ENCODE peak calls at places on chromosomes 7 and 10, in nine cellular contexts. L is fibroblast of lung; E is anterior cingulate cortex; H is BJ; I is CD8-positive, alpha-beta T cell; O is NCI-H2171 treated with DMSO at 0.1 percent for 48 hours; Z is hepatocyte; D is stromal cell of bone marrow; N is Caki2. K is an unnamed sample.

GRCh38 chr7:100829150-100829716 is 1.9 kb upstream of the EPHB4 start:
- DNase-seq in L (no peak), E (no peak), H (no peak), I (no peak), O (no peak), Z (no peak), D (no peak), N (no peak), K (no peak)

GRCh38 chr10:124001391-124002260 is 91.8 kb downstream of the CHST15 start:
- DNase-seq in L (no peak), E (no peak), H (no peak), I (no peak), O (no peak), Z (no peak), D (no peak), N (no peak), K (no peak)

GRCh38 chr10:3946234-3947229 is 161.5 kb upstream of the KLF6 start:
- DNase-seq in L (no peak), E (no peak), H (no peak), I (no peak), O (no peak), Z (no peak), D (no peak), N (no peak), K (no peak)

GRCh38 chr10:106515206-106515790 is 649.2 kb downstream of the SORCS1 start:
- DNase-seq in L (peak), E (no peak), H (no peak), I (no peak), O (no peak), Z (no peak), D (no peak), N (peak), K (no peak)

GRCh38 chr7:17623546-17624185 is 316.6 kb downstream of the SNX13 start:
- DNase-seq in L (peak), E (no peak), H (no peak), I (no peak), O (no peak), Z (no peak), D (no peak), N (no peak), K (no peak)

GRCh38 chr7:156074982-156075615 is 262.8 kb upstream of the SHH start:
- DNase-seq in L (no peak), E (no peak), H (no peak), I (no peak), O (no peak), Z (no peak), D (no peak), N (no peak), K (no peak)

GRCh38 chr10:7593068-7593467 is 73.7 kb downstream of the ITIH5 start:
- DNase-seq in L (no peak), E (no peak), H (no peak), I (no peak), O (no peak), Z (no peak), D (no peak), N (no peak), K (no peak)

GRCh38 chr7:106165328-106165727 is 53.2 kb upstream of the SYPL1 start:
- DNase-seq in L (peak), E (no peak), H (no peak), I (no peak), O (peak), Z (no peak), D (peak), N (no peak), K (no peak)

GRCh38 chr7:24700446-24701044 is 56.7 kb downstream of the GSDME start:
- DNase-seq in L (peak), E (no peak), H (no peak), I (no peak), O (no peak), Z (no peak), D (no peak), N (no peak), K (no peak)

GRCh38 chr10:8156918-8157317 is 102.4 kb downstream of the GATA3 start:
- DNase-seq in L (no peak), E (no peak), H (no peak), I (no peak), O (no peak), Z (no peak), D (no peak), N (no peak), K (no peak)

GRCh38 chr7:2554654-2555053 is 670 bp downstream of the BRAT1 start:
- DNase-seq in L (no peak), E (no peak), H (no peak), I (no peak), O (no peak), Z (no peak), D (no peak), N (no peak), K (no peak)

GRCh38 chr10:114749545-114749944 is 72.0 kb upstream of the FHIP2A start:
- DNase-seq in L (no peak), E (no peak), H (no peak), I (no peak), O (no peak), Z (peak), D (no peak), N (no peak), K (no peak)

GRCh38 chr10:132881186-132881920 is 61.0 kb downstream of the CFAP46 start:
- DNase-seq in L (no peak), E (no peak), H (no peak), I (no peak), O (no peak), Z (no peak), D (no peak), N (no peak), K (no peak)

GRCh38 chr10:128046156-128046933 is 79.9 kb downstream of the MKI67 start:
- DNase-seq in L (no peak), E (no peak), H (no peak), I (no peak), O (no peak), Z (no peak), D (no peak), N (no peak), K (no peak)

GRCh38 chr10:87734987-87735827 is 75.5 kb downstream of the PAPSS2 start:
- DNase-seq in L (peak), E (no peak), H (peak), I (no peak), O (peak), Z (peak), D (no peak), N (peak), K (no peak)

GRCh38 chr10:1529806-1530413 is 207.4 kb downstream of the ADARB2 start:
- DNase-seq in L (no peak), E (no peak), H (no peak), I (no peak), O (no peak), Z (no peak), D (no peak), N (no peak), K (no peak)

GRCh38 chr10:108388716-108389115 is 1224.2 kb upstream of the SORCS1 start:
- DNase-seq in L (peak), E (no peak), H (no peak), I (no peak), O (no peak), Z (no peak), D (no peak), N (no peak), K (no peak)

GRCh38 chr10:65571011-65571570 is 1354.7 kb upstream of the LRRTM3 start:
- DNase-seq in L (peak), E (no peak), H (no peak), I (no peak), O (peak), Z (peak), D (no peak), N (peak), K (no peak)

GRCh38 chr10:84302223-84302622 is 26.2 kb upstream of the CCSER2 start:
- DNase-seq in L (no peak), E (no peak), H (no peak), I (no peak), O (no peak), Z (no peak), D (no peak), N (no peak), K (no peak)

GRCh38 chr7:143405158-143405557 is 3.5 kb downstream of the EPHA1 start:
- DNase-seq in L (no peak), E (no peak), H (no peak), I (no peak), O (peak), Z (no peak), D (no peak), N (no peak), K (no peak)

GRCh38 chr7:53101026-53101425 is 65.6 kb downstream of the POM121L12 start:
- DNase-seq in L (no peak), E (no peak), H (no peak), I (no peak), O (no peak), Z (no peak), D (no peak), N (no peak), K (no peak)

GRCh38 chr7:31788445-31788844 is 101.4 kb downstream of the PPP1R17 start:
- DNase-seq in L (peak), E (no peak), H (no peak), I (no peak), O (no peak), Z (no peak), D (peak), N (no peak), K (no peak)

GRCh38 chr10:69797959-69798358 is 3.7 kb upstream of the COL13A1 start:
- DNase-seq in L (no peak), E (no peak), H (no peak), I (no peak), O (no peak), Z (no peak), D (no peak), N (no peak), K (no peak)

GRCh38 chr10:62081322-62081945 is 179.9 kb downstream of the ARID5B start:
- DNase-seq in L (peak), E (no peak), H (no peak), I (no peak), O (peak), Z (no peak), D (no peak), N (no peak), K (no peak)

GRCh38 chr10:97178074-97178473 is 7.7 kb downstream of the SLIT1 start:
- DNase-seq in L (no peak), E (no peak), H (no peak), I (no peak), O (no peak), Z (no peak), D (no peak), N (no peak), K (no peak)

GRCh38 chr7:88243345-88243909 is 23.6 kb upstream of the SRI start:
- DNase-seq in L (peak), E (no peak), H (no peak), I (no peak), O (peak), Z (peak), D (peak), N (peak), K (no peak)

GRCh38 chr10:35379226-35380137 is 43.2 kb downstream of the CCNY start:
- DNase-seq in L (peak), E (no peak), H (no peak), I (no peak), O (no peak), Z (peak), D (peak), N (no peak), K (peak)

GRCh38 chr10:103192451-103193106 is 493 bp downstream of the NT5C2 start:
- DNase-seq in L (peak), E (peak), H (no peak), I (peak), O (peak), Z (peak), D (peak), N (peak), K (peak)

GRCh38 chr10:118566911-118567310 is 28.5 kb downstream of the PRLHR start:
- DNase-seq in L (no peak), E (no peak), H (no peak), I (no peak), O (no peak), Z (no peak), D (no peak), N (no peak), K (no peak)

GRCh38 chr7:96823274-96823673 is 113.6 kb upstream of the SEM1 start:
- DNase-seq in L (peak), E (no peak), H (no peak), I (no peak), O (no peak), Z (no peak), D (peak), N (peak), K (no peak)

GRCh38 chr7:27519801-27520200 is 142.9 kb downstream of the HIBADH start:
- DNase-seq in L (no peak), E (no peak), H (no peak), I (no peak), O (peak), Z (no peak), D (no peak), N (no peak), K (no peak)

GRCh38 chr7:2118630-2119190 is 114.0 kb downstream of the MAD1L1 start:
- DNase-seq in L (no peak), E (no peak), H (no peak), I (no peak), O (no peak), Z (no peak), D (no peak), N (no peak), K (no peak)

GRCh38 chr10:117788911-117789310 is 246.4 kb downstream of the EMX2 start:
- DNase-seq in L (no peak), E (no peak), H (no peak), I (no peak), O (no peak), Z (no peak), D (no peak), N (no peak), K (no peak)

K was measured in naive thymus-derived CD4-positive, alpha-beta T cell.